ENCODE peak calls at places on chromosomes 4 and X, in eight cellular contexts. M is stimulated activated CD8-positive, alpha-beta memory T cell treated with anti-CD3 and anti-CD28 coated beads, Interleukin-2, amount 100 ng/mL, for 48 hours; D is fibroblast of the aortic adventitia; T is colonic mucosa; U is glutamatergic neuron; V is activated gamma-delta T cell; Z is hepatocyte; I is NB4. P is an unnamed sample.

GRCh38 chr4:138861130-138861529 is 154.5 kb upstream of the NOCT start:
- DNase-seq in D (no peak), M (no peak), I (no peak), U (no peak), V (no peak), Z (no peak), T (no peak), P (no peak)

GRCh38 chrX:153814591-153815315 is 15.6 kb downstream of the PDZD4 start:
- DNase-seq in V (no peak), Z (no peak), I (peak; percentile 41), M (no peak), U (no peak), T (no peak), D (no peak), P (no peak)

GRCh38 chr4:105859233-105859632 is 36.0 kb upstream of the NPNT start:
- DNase-seq in D (peak; percentile 74), U (no peak), Z (no peak), T (no peak), M (no peak), I (no peak), V (no peak), P (no peak)

GRCh38 chr4:185887125-185887524 is 75.1 kb upstream of the SORBS2 start:
- DNase-seq in D (no peak), U (no peak), T (no peak), I (peak; percentile 20), M (no peak), Z (no peak), V (no peak), P (no peak)

GRCh38 chr4:139666735-139667266 is 1.2 kb downstream of the MGST2 start:
- DNase-seq in V (no peak), D (peak; percentile 52), M (no peak), Z (peak; percentile 77), U (peak; percentile 23), T (peak; percentile 74), I (peak; percentile 42), P (peak; percentile 86)

GRCh38 chr4:15756361-15756861 is 21.7 kb upstream of the CD38 start:
- DNase-seq in T (peak; percentile 24), U (no peak), Z (no peak), I (peak; percentile 99), D (no peak), M (peak; percentile 61), V (no peak), P (no peak)

GRCh38 chr4:88138561-88138960 is 19.9 kb downstream of the ABCG2 start:
- DNase-seq in D (peak; percentile 77), I (no peak), U (no peak), M (no peak), Z (peak; percentile 14), T (no peak), V (no peak), P (no peak)

GRCh38 chr4:105025263-105026017 is 121.2 kb upstream of the TET2 start:
- DNase-seq in U (no peak), D (no peak), Z (no peak), T (no peak), M (no peak), I (peak; percentile 19), V (no peak), P (no peak)

GRCh38 chrX:153928846-153929245 is 2.8 kb upstream of the ARHGAP4 start:
- DNase-seq in V (no peak), D (no peak), U (no peak), I (no peak), Z (no peak), T (no peak), M (no peak), P (no peak)

GRCh38 chr4:138275946-138276621 is 33.9 kb upstream of the SLC7A11 start:
- DNase-seq in U (no peak), D (peak; percentile 89), Z (no peak), I (no peak), M (no peak), T (no peak), V (no peak), P (no peak)

GRCh38 chr4:143531773-143532491 is 18.4 kb downstream of the SMARCA5 start:
- DNase-seq in M (no peak), Z (no peak), I (no peak), D (peak; percentile 62), T (no peak), U (no peak), V (no peak), P (no peak)